ENCODE peak calls at places on chromosomes 2 and 18, in six cellular contexts. One of them, this sample, is unnamed.

GRCh38 chr18:62768172-62768943 is 53.0 kb downstream of the PHLPP1 start:
- DNase-seq in substantia nigra: no peak
- DNase-seq in H9: no peak
- DNase-seq in activated T-helper 1 cell treated with Interleukin-2 at 50 U/mL for 16 hours: no peak
- DNase-seq in stimulated activated CD8-positive, alpha-beta memory T cell treated with anti-CD3 and anti-CD28 coated beads, Interleukin-15, amount 100 ng/mL, for 24 hours: no peak
- DNase-seq in cardiac muscle cell: no peak
- DNase-seq in this sample: no peak

GRCh38 chr2:98748303-98749052 is 17.5 kb upstream of the MGAT4A start:
- DNase-seq in activated T-helper 1 cell treated with Interleukin-2 at 50 U/mL for 16 hours: no peak
- DNase-seq in stimulated activated CD8-positive, alpha-beta memory T cell treated with anti-CD3 and anti-CD28 coated beads, Interleukin-15, amount 100 ng/mL, for 24 hours: no peak
- DNase-seq in H9: no peak
- DNase-seq in cardiac muscle cell: no peak
- DNase-seq in substantia nigra: no peak
- DNase-seq in this sample: no peak

GRCh38 chr2:69119104-69119503 is 106.1 kb downstream of the ANTXR1 start:
- DNase-seq in substantia nigra: no peak
- DNase-seq in H9: no peak
- DNase-seq in cardiac muscle cell: no peak
- DNase-seq in stimulated activated CD8-positive, alpha-beta memory T cell treated with anti-CD3 and anti-CD28 coated beads, Interleukin-15, amount 100 ng/mL, for 24 hours: no peak
- DNase-seq in activated T-helper 1 cell treated with Interleukin-2 at 50 U/mL for 16 hours: no peak
- DNase-seq in this sample: no peak

GRCh38 chr18:63953811-63954210 is 4.7 kb downstream of the HMSD start:
- DNase-seq in substantia nigra: no peak
- DNase-seq in H9: no peak
- DNase-seq in stimulated activated CD8-positive, alpha-beta memory T cell treated with anti-CD3 and anti-CD28 coated beads, Interleukin-15, amount 100 ng/mL, for 24 hours: no peak
- DNase-seq in cardiac muscle cell: peak; percentile 36
- DNase-seq in activated T-helper 1 cell treated with Interleukin-2 at 50 U/mL for 16 hours: no peak
- DNase-seq in this sample: no peak

GRCh38 chr2:729363-729762 is 52.2 kb upstream of the TMEM18 start:
- DNase-seq in H9: no peak
- DNase-seq in activated T-helper 1 cell treated with Interleukin-2 at 50 U/mL for 16 hours: no peak
- DNase-seq in stimulated activated CD8-positive, alpha-beta memory T cell treated with anti-CD3 and anti-CD28 coated beads, Interleukin-15, amount 100 ng/mL, for 24 hours: no peak
- DNase-seq in substantia nigra: no peak
- DNase-seq in cardiac muscle cell: no peak
- DNase-seq in this sample: no peak

GRCh38 chr2:111168528-111168929 is 47.8 kb downstream of the BCL2L11 start:
- DNase-seq in cardiac muscle cell: peak; percentile 30
- DNase-seq in activated T-helper 1 cell treated with Interleukin-2 at 50 U/mL for 16 hours: no peak
- DNase-seq in substantia nigra: no peak
- DNase-seq in stimulated activated CD8-positive, alpha-beta memory T cell treated with anti-CD3 and anti-CD28 coated beads, Interleukin-15, amount 100 ng/mL, for 24 hours: no peak
- DNase-seq in H9: no peak
- DNase-seq in this sample: no peak

GRCh38 chr18:80247403-80247916 is at the start of gene PARD6G:
- DNase-seq in cardiac muscle cell: peak; percentile 79
- DNase-seq in H9: peak; percentile 68
- DNase-seq in activated T-helper 1 cell treated with Interleukin-2 at 50 U/mL for 16 hours: peak; percentile 38
- DNase-seq in stimulated activated CD8-positive, alpha-beta memory T cell treated with anti-CD3 and anti-CD28 coated beads, Interleukin-15, amount 100 ng/mL, for 24 hours: peak; percentile 45
- DNase-seq in substantia nigra: peak; percentile 88
- DNase-seq in this sample: peak; percentile 46

GRCh38 chr2:17303054-17303453 is 215.2 kb downstream of the RAD51AP2 start:
- DNase-seq in H9: no peak
- DNase-seq in stimulated activated CD8-positive, alpha-beta memory T cell treated with anti-CD3 and anti-CD28 coated beads, Interleukin-15, amount 100 ng/mL, for 24 hours: no peak
- DNase-seq in activated T-helper 1 cell treated with Interleukin-2 at 50 U/mL for 16 hours: no peak
- DNase-seq in substantia nigra: no peak
- DNase-seq in cardiac muscle cell: no peak
- DNase-seq in this sample: no peak

GRCh38 chr2:236177604-236177966 is 9.4 kb upstream of the GBX2 start:
- DNase-seq in cardiac muscle cell: peak; percentile 62
- DNase-seq in H9: peak; percentile 89
- DNase-seq in substantia nigra: no peak
- DNase-seq in activated T-helper 1 cell treated with Interleukin-2 at 50 U/mL for 16 hours: no peak
- DNase-seq in stimulated activated CD8-positive, alpha-beta memory T cell treated with anti-CD3 and anti-CD28 coated beads, Interleukin-15, amount 100 ng/mL, for 24 hours: no peak
- DNase-seq in this sample: no peak